ENCODE peak calls at places on chromosomes 6 and 20, in seven cellular contexts. One of them, this sample, is unnamed.

GRCh38 chr6:20313960-20314530 is 87.6 kb upstream of the E2F3 start:
- DNase-seq in upper lobe of right lung: no peak
- DNase-seq in right lobe of liver: no peak
- DNase-seq in heart right ventricle: no peak
- DNase-seq in fibroblast of the aortic adventitia: no peak
- DNase-seq in fibroblast of lung: no peak
- DNase-seq in lung: no peak
- DNase-seq in this sample: no peak

GRCh38 chr6:71124340-71124739 is 164.3 kb upstream of the OGFRL1 start:
- DNase-seq in lung: no peak
- DNase-seq in upper lobe of right lung: no peak
- DNase-seq in right lobe of liver: no peak
- DNase-seq in fibroblast of the aortic adventitia: no peak
- DNase-seq in fibroblast of lung: no peak
- DNase-seq in heart right ventricle: no peak
- DNase-seq in this sample: no peak

GRCh38 chr20:37179671-37180524 is 550 bp upstream of the MROH8 start:
- DNase-seq in right lobe of liver: no peak
- DNase-seq in lung: no peak
- DNase-seq in fibroblast of the aortic adventitia: peak; percentile 40
- DNase-seq in fibroblast of lung: peak; percentile 34
- DNase-seq in heart right ventricle: no peak
- DNase-seq in upper lobe of right lung: no peak
- DNase-seq in this sample: no peak

GRCh38 chr6:43740961-43741764 is 28.8 kb upstream of the VEGFA start:
- DNase-seq in fibroblast of lung: no peak
- DNase-seq in right lobe of liver: no peak
- DNase-seq in lung: no peak
- DNase-seq in heart right ventricle: no peak
- DNase-seq in upper lobe of right lung: peak; percentile 49
- DNase-seq in fibroblast of the aortic adventitia: no peak
- DNase-seq in this sample: no peak

GRCh38 chr20:19977373-19977770 is 39.8 kb upstream of the NAA20 start:
- DNase-seq in right lobe of liver: no peak
- DNase-seq in lung: no peak
- DNase-seq in fibroblast of lung: no peak
- DNase-seq in heart right ventricle: no peak
- DNase-seq in upper lobe of right lung: no peak
- DNase-seq in fibroblast of the aortic adventitia: no peak
- DNase-seq in this sample: no peak

GRCh38 chr20:31712564-31713311 is 9.9 kb downstream of the BCL2L1 start:
- DNase-seq in fibroblast of lung: peak; percentile 79
- DNase-seq in lung: peak; percentile 88
- DNase-seq in fibroblast of the aortic adventitia: peak; percentile 90
- DNase-seq in heart right ventricle: peak; percentile 66
- DNase-seq in upper lobe of right lung: peak; percentile 80
- DNase-seq in right lobe of liver: no peak
- DNase-seq in this sample: no peak

GRCh38 chr6:136738178-136739057 is 53.9 kb downstream of the MAP3K5 start:
- DNase-seq in upper lobe of right lung: no peak
- DNase-seq in right lobe of liver: no peak
- DNase-seq in heart right ventricle: no peak
- DNase-seq in fibroblast of the aortic adventitia: peak; percentile 38
- DNase-seq in fibroblast of lung: peak; percentile 51
- DNase-seq in lung: no peak
- DNase-seq in this sample: no peak

GRCh38 chr6:138972226-138972665 is 15.8 kb downstream of the REPS1 start:
- DNase-seq in lung: no peak
- DNase-seq in right lobe of liver: no peak
- DNase-seq in upper lobe of right lung: no peak
- DNase-seq in fibroblast of lung: peak; percentile 37
- DNase-seq in fibroblast of the aortic adventitia: peak; percentile 49
- DNase-seq in heart right ventricle: no peak
- DNase-seq in this sample: no peak

GRCh38 chr6:42141603-42142117 is 760 bp downstream of the C6orf132 start:
- DNase-seq in lung: no peak
- DNase-seq in right lobe of liver: no peak
- DNase-seq in fibroblast of the aortic adventitia: no peak
- DNase-seq in heart right ventricle: no peak
- DNase-seq in fibroblast of lung: peak; percentile 29
- DNase-seq in upper lobe of right lung: no peak
- DNase-seq in this sample: no peak

GRCh38 chr6:73515204-73516101 is 5.4 kb downstream of the EEF1A1 start:
- DNase-seq in fibroblast of lung: peak; percentile 91
- DNase-seq in fibroblast of the aortic adventitia: peak; percentile 93
- DNase-seq in right lobe of liver: no peak
- DNase-seq in upper lobe of right lung: no peak
- DNase-seq in heart right ventricle: no peak
- DNase-seq in lung: peak; percentile 36
- DNase-seq in this sample: no peak

GRCh38 chr6:131954099-131954774 is 3.1 kb upstream of the CCN2 start:
- DNase-seq in fibroblast of the aortic adventitia: peak; percentile 75
- DNase-seq in heart right ventricle: no peak
- DNase-seq in right lobe of liver: no peak
- DNase-seq in upper lobe of right lung: no peak
- DNase-seq in fibroblast of lung: peak; percentile 53
- DNase-seq in lung: no peak
- DNase-seq in this sample: no peak

GRCh38 chr6:140208286-140208685 is 833.8 kb upstream of the CITED2 start:
- DNase-seq in right lobe of liver: no peak
- DNase-seq in upper lobe of right lung: no peak
- DNase-seq in fibroblast of lung: no peak
- DNase-seq in lung: no peak
- DNase-seq in heart right ventricle: no peak
- DNase-seq in fibroblast of the aortic adventitia: no peak
- DNase-seq in this sample: no peak

GRCh38 chr20:6566821-6567220 is 200.7 kb upstream of the BMP2 start:
- DNase-seq in fibroblast of the aortic adventitia: peak; percentile 66
- DNase-seq in fibroblast of lung: peak; percentile 90
- DNase-seq in lung: no peak
- DNase-seq in upper lobe of right lung: no peak
- DNase-seq in right lobe of liver: no peak
- DNase-seq in heart right ventricle: no peak
- DNase-seq in this sample: no peak

GRCh38 chr20:62493253-62493885 is 17.6 kb upstream of the GATA5 start:
- DNase-seq in upper lobe of right lung: no peak
- DNase-seq in fibroblast of lung: no peak
- DNase-seq in right lobe of liver: no peak
- DNase-seq in heart right ventricle: no peak
- DNase-seq in fibroblast of the aortic adventitia: no peak
- DNase-seq in lung: no peak
- DNase-seq in this sample: no peak

GRCh38 chr6:131013495-131013894 is 49.5 kb downstream of the EPB41L2 start:
- DNase-seq in fibroblast of lung: peak; percentile 92
- DNase-seq in upper lobe of right lung: no peak
- DNase-seq in fibroblast of the aortic adventitia: peak; percentile 92
- DNase-seq in right lobe of liver: no peak
- DNase-seq in lung: no peak
- DNase-seq in heart right ventricle: no peak
- DNase-seq in this sample: no peak

GRCh38 chr20:44540834-44541233 is 19.0 kb upstream of the SERINC3 start:
- DNase-seq in lung: no peak
- DNase-seq in upper lobe of right lung: no peak
- DNase-seq in fibroblast of lung: no peak
- DNase-seq in fibroblast of the aortic adventitia: peak; percentile 64
- DNase-seq in heart right ventricle: no peak
- DNase-seq in right lobe of liver: no peak
- DNase-seq in this sample: no peak

GRCh38 chr20:9241232-9241692 is 172.4 kb downstream of the PLCB4 start:
- DNase-seq in fibroblast of lung: peak; percentile 69
- DNase-seq in lung: no peak
- DNase-seq in heart right ventricle: no peak
- DNase-seq in fibroblast of the aortic adventitia: peak; percentile 73
- DNase-seq in upper lobe of right lung: no peak
- DNase-seq in right lobe of liver: no peak
- DNase-seq in this sample: no peak

GRCh38 chr20:48335421-48336090 is 492.2 kb downstream of the PREX1 start:
- DNase-seq in upper lobe of right lung: no peak
- DNase-seq in fibroblast of the aortic adventitia: no peak
- DNase-seq in right lobe of liver: no peak
- DNase-seq in lung: no peak
- DNase-seq in fibroblast of lung: no peak
- DNase-seq in heart right ventricle: no peak
- DNase-seq in this sample: no peak

GRCh38 chr20:23349338-23350006 is 1.1 kb upstream of the NXT1 start:
- DNase-seq in fibroblast of the aortic adventitia: peak; percentile 63
- DNase-seq in lung: peak; percentile 33
- DNase-seq in right lobe of liver: no peak
- DNase-seq in fibroblast of lung: no peak
- DNase-seq in upper lobe of right lung: no peak
- DNase-seq in heart right ventricle: no peak
- DNase-seq in this sample: no peak
- TF ChIP-seq CTCF in fibroblast of the aortic adventitia: peak; percentile 54
- TF ChIP-seq CTCF in lung: peak; percentile 25
- TF ChIP-seq CTCF in right lobe of liver: peak; percentile 44
- TF ChIP-seq CTCF in fibroblast of lung: peak; percentile 33
- TF ChIP-seq CTCF in upper lobe of right lung: peak; percentile 53
- TF ChIP-seq CTCF in heart right ventricle: peak; percentile 50
- TF ChIP-seq CTCF in this sample: peak; percentile 46

GRCh38 chr6:87972279-87972678 is 75.4 kb upstream of the SPACA1 start:
- DNase-seq in upper lobe of right lung: no peak
- DNase-seq in fibroblast of lung: no peak
- DNase-seq in right lobe of liver: no peak
- DNase-seq in lung: no peak
- DNase-seq in heart right ventricle: no peak
- DNase-seq in fibroblast of the aortic adventitia: no peak
- DNase-seq in this sample: no peak

GRCh38 chr6:87975561-87975960 is 72.1 kb upstream of the SPACA1 start:
- DNase-seq in lung: no peak
- DNase-seq in heart right ventricle: no peak
- DNase-seq in fibroblast of lung: no peak
- DNase-seq in upper lobe of right lung: no peak
- DNase-seq in right lobe of liver: no peak
- DNase-seq in fibroblast of the aortic adventitia: no peak
- DNase-seq in this sample: no peak

GRCh38 chr6:87968435-87969278 is 79.0 kb upstream of the SPACA1 start:
- DNase-seq in fibroblast of the aortic adventitia: peak; percentile 4
- DNase-seq in heart right ventricle: no peak
- DNase-seq in upper lobe of right lung: peak; percentile 74
- DNase-seq in right lobe of liver: no peak
- DNase-seq in fibroblast of lung: peak; percentile 2
- DNase-seq in lung: peak; percentile 50
- DNase-seq in this sample: no peak

GRCh38 chr6:87965806-87966205 is 81.8 kb upstream of the SPACA1 start:
- DNase-seq in lung: no peak
- DNase-seq in fibroblast of the aortic adventitia: no peak
- DNase-seq in fibroblast of lung: no peak
- DNase-seq in right lobe of liver: no peak
- DNase-seq in heart right ventricle: no peak
- DNase-seq in upper lobe of right lung: no peak
- DNase-seq in this sample: no peak

GRCh38 chr6:87971605-87972262 is 75.9 kb upstream of the SPACA1 start:
- DNase-seq in upper lobe of right lung: no peak
- DNase-seq in lung: no peak
- DNase-seq in fibroblast of the aortic adventitia: peak; percentile 1
- DNase-seq in heart right ventricle: no peak
- DNase-seq in right lobe of liver: no peak
- DNase-seq in fibroblast of lung: no peak
- DNase-seq in this sample: no peak
- H3K4me3 ChIP-seq in upper lobe of right lung: no peak overlapping the region
- H3K4me3 ChIP-seq in lung: no peak overlapping the region
- H3K4me3 ChIP-seq in fibroblast of the aortic adventitia: no peak overlapping the region
- H3K4me3 ChIP-seq in heart right ventricle: no peak overlapping the region
- H3K4me3 ChIP-seq in right lobe of liver: no peak overlapping the region
- H3K4me3 ChIP-seq in fibroblast of lung: no peak overlapping the region
- H3K4me3 ChIP-seq in this sample: no peak overlapping the region

GRCh38 chr20:42949865-42950264 is 239.8 kb downstream of the PTPRT start:
- DNase-seq in fibroblast of the aortic adventitia: no peak
- DNase-seq in heart right ventricle: no peak
- DNase-seq in fibroblast of lung: no peak
- DNase-seq in upper lobe of right lung: no peak
- DNase-seq in lung: no peak
- DNase-seq in right lobe of liver: no peak
- DNase-seq in this sample: no peak
- TF ChIP-seq CTCF in fibroblast of the aortic adventitia: no peak
- TF ChIP-seq CTCF in heart right ventricle: no peak
- TF ChIP-seq CTCF in fibroblast of lung: no peak
- TF ChIP-seq CTCF in upper lobe of right lung: no peak
- TF ChIP-seq CTCF in lung: no peak
- TF ChIP-seq CTCF in right lobe of liver: no peak
- TF ChIP-seq CTCF in this sample: no peak

DNA sequence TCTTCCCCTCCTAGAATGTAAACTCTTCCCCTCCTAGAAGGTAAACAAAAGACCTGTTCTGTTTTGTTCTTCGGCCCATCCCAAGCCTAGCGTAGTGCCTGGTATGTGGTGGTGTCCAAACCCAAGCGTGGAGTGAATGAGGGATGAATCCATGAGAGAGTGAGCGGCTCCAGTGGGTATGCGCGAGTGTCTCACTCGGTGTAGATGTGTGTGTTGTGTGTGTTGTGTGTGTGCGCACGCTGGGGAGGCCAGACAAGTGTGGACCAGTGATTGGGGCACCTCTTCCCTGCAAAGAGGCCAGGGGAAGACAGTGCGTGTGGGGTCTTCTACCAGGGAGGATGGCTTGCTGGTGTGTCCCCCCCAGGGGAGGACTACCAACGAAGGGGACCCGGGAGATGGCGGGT is 392 bp upstream of the SLC2A10 start:
- DNase-seq in lung: no peak
- DNase-seq in fibroblast of the aortic adventitia: no peak
- DNase-seq in fibroblast of lung: no peak
- DNase-seq in right lobe of liver: no peak
- DNase-seq in upper lobe of right lung: no peak
- DNase-seq in heart right ventricle: no peak
- DNase-seq in this sample: no peak
- H3K4me3 ChIP-seq in lung: no peak overlapping the region
- H3K4me3 ChIP-seq in fibroblast of the aortic adventitia: peak overlapping the region; percentile 81
- H3K4me3 ChIP-seq in fibroblast of lung: peak overlapping the region; percentile 75
- H3K4me3 ChIP-seq in right lobe of liver: peak overlapping the region; percentile 80
- H3K4me3 ChIP-seq in upper lobe of right lung: peak overlapping the region; percentile 73
- H3K4me3 ChIP-seq in heart right ventricle: peak overlapping the region; percentile 85
- H3K4me3 ChIP-seq in this sample: no peak overlapping the region

GRCh38 chr6:34556031-34556471 is at the start of gene SPDEF:
- DNase-seq in fibroblast of the aortic adventitia: no peak
- DNase-seq in fibroblast of lung: no peak
- DNase-seq in heart right ventricle: no peak
- DNase-seq in lung: peak; percentile 51
- DNase-seq in right lobe of liver: no peak
- DNase-seq in upper lobe of right lung: no peak
- DNase-seq in this sample: no peak
- TF ChIP-seq CTCF in fibroblast of the aortic adventitia: no peak
- TF ChIP-seq CTCF in fibroblast of lung: no peak
- TF ChIP-seq CTCF in heart right ventricle: no peak
- TF ChIP-seq CTCF in lung: no peak
- TF ChIP-seq CTCF in right lobe of liver: no peak
- TF ChIP-seq CTCF in upper lobe of right lung: no peak
- TF ChIP-seq CTCF in this sample: no peak

DNA sequence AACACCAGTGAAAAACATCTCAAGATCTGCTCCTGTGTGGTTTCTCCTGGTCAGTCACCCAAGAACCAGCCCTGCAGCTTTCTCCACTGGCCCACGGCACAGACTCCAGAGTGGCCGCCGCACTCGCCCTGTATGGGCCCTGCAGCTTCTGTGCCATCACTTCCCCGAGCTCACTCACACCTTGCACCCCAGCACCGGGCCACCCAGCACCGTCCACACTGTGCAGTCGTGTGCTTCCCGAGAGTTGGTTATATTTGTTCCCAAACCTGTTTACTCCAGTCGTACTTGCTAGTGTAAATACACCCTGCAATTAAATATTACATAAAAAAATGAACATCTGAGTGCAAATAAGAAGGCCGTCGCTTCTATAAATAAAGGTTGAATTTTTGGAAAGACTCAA is 341.7 kb downstream of the CDH26 start:
- DNase-seq in fibroblast of the aortic adventitia: no peak
- DNase-seq in lung: no peak
- DNase-seq in right lobe of liver: no peak
- DNase-seq in fibroblast of lung: no peak
- DNase-seq in heart right ventricle: no peak
- DNase-seq in upper lobe of right lung: no peak
- DNase-seq in this sample: no peak
- H3K4me3 ChIP-seq in fibroblast of the aortic adventitia: no peak overlapping the region
- H3K4me3 ChIP-seq in lung: no peak overlapping the region
- H3K4me3 ChIP-seq in right lobe of liver: no peak overlapping the region
- H3K4me3 ChIP-seq in fibroblast of lung: no peak overlapping the region
- H3K4me3 ChIP-seq in heart right ventricle: no peak overlapping the region
- H3K4me3 ChIP-seq in upper lobe of right lung: no peak overlapping the region
- H3K4me3 ChIP-seq in this sample: no peak overlapping the region

This sample was measured in GM12864.